ENCODE peak calls at places on chromosomes 12 and 14, in nine cellular contexts. K is ELR; P is activated CD8-positive, alpha-beta memory T cell treated with anti-CD3 and anti-CD28 coated beads for 4 hours; E is SW480; I is posterior vena cava; B is NCI-H1436; C is endodermal cell; R is AML-193; W is AG04450. U is an unnamed sample.

GRCh38 chr14:56300495-56300894 is 182.3 kb downstream of the PELI2 start:
- DNase-seq in K (no peak), P (no peak), E (no peak), I (no peak), B (no peak), C (no peak), R (no peak), W (no peak), U (no peak)

GRCh38 chr14:104307627-104308401 is 169.4 kb downstream of the KIF26A start:
- DNase-seq in K (no peak), P (no peak), E (no peak), I (peak; percentile 77), B (no peak), C (no peak), R (no peak), W (no peak), U (no peak)

GRCh38 chr14:92644166-92644565 is 104.3 kb downstream of the LGMN start:
- DNase-seq in K (peak; percentile 94), P (no peak), E (no peak), I (peak; percentile 47), B (no peak), C (no peak), R (no peak), W (no peak), U (no peak)

GRCh38 chr12:124024263-124024678 is 51.3 kb downstream of the ZNF664 start:
- DNase-seq in K (peak; percentile 48), P (no peak), E (no peak), I (no peak), B (no peak), C (no peak), R (no peak), W (no peak), U (no peak)

GRCh38 chr12:46585854-46586621 is 213.5 kb upstream of the SLC38A2 start:
- DNase-seq in K (peak; percentile 81), P (peak; percentile 10), E (peak; percentile 75), I (no peak), B (peak; percentile 47), C (peak; percentile 88), R (no peak), W (peak; percentile 78), U (no peak)

GRCh38 chr12:77049767-77050353 is 15.5 kb downstream of the E2F7 start:
- DNase-seq in K (peak; percentile 83), P (no peak), E (peak; percentile 81), I (no peak), B (peak; percentile 75), C (no peak), R (peak; percentile 72), W (peak; percentile 23), U (no peak)

GRCh38 chr14:75125617-75126016 is 1.2 kb downstream of the NEK9 start:
- DNase-seq in K (peak; percentile 74), P (no peak), E (no peak), I (no peak), B (no peak), C (no peak), R (peak; percentile 19), W (no peak), U (no peak)

GRCh38 chr12:46372131-46372851 is at the start of gene SLC38A2:
- DNase-seq in K (peak; percentile 96), P (peak; percentile 93), E (peak; percentile 92), I (peak; percentile 99), B (peak; percentile 90), C (peak; percentile 99), R (peak; percentile 85), W (no peak), U (peak; percentile 97)

GRCh38 chr12:129467289-129467688 is 436.5 kb downstream of the TMEM132D start:
- DNase-seq in K (no peak), P (no peak), E (no peak), I (no peak), B (no peak), C (no peak), R (no peak), W (no peak), U (no peak)

GRCh38 chr14:91520138-91520537 is 10.0 kb upstream of the PPP4R3A start:
- DNase-seq in K (no peak), P (no peak), E (no peak), I (no peak), B (no peak), C (no peak), R (no peak), W (no peak), U (no peak)

GRCh38 chr12:89556976-89557375 is 31.1 kb upstream of the POC1B start:
- DNase-seq in K (no peak), P (no peak), E (peak; percentile 39), I (no peak), B (no peak), C (no peak), R (no peak), W (no peak), U (no peak)

GRCh38 chr12:56158926-56159461 is 835 bp downstream of the MYL6 start:
- DNase-seq in K (peak; percentile 66), P (no peak), E (peak; percentile 62), I (peak; percentile 94), B (no peak), C (peak; percentile 89), R (peak; percentile 40), W (peak; percentile 45), U (no peak)

GRCh38 chr12:75613981-75614380 is 102.6 kb upstream of the KRR1 start:
- DNase-seq in K (no peak), P (no peak), E (no peak), I (no peak), B (no peak), C (no peak), R (no peak), W (no peak), U (no peak)

GRCh38 chr12:110012137-110012536 is 12.9 kb downstream of the ANKRD13A start:
- DNase-seq in K (no peak), P (no peak), E (no peak), I (no peak), B (no peak), C (no peak), R (no peak), W (no peak), U (no peak)

GRCh38 chr12:69331482-69331845 is 16.7 kb upstream of the LYZ start:
- DNase-seq in K (no peak), P (no peak), E (no peak), I (no peak), B (no peak), C (no peak), R (no peak), W (no peak), U (no peak)

GRCh38 chr14:69901113-69901951 is 22.1 kb downstream of the SMOC1 start:
- DNase-seq in K (no peak), P (no peak), E (no peak), I (no peak), B (no peak), C (no peak), R (no peak), W (no peak), U (no peak)